ENCODE peak calls at places on chromosomes 7 and 10, in five cellular contexts. E is activated CD8-positive, alpha-beta T cell treated with anti-CD3 and anti-CD28 coated beads for 36 hours; V is NCI-H2081; L is IMR-90; G is HEK293T. O is an unnamed sample.

GRCh38 chr10:4240641-4241197 is 455.7 kb upstream of the KLF6 start:
- DNase-seq in E (no peak), V (no peak), L (peak), G (no peak), O (peak)

GRCh38 chr10:106795619-106796018 is 368.9 kb downstream of the SORCS1 start:
- DNase-seq in E (peak), V (no peak), L (no peak), G (peak), O (no peak)

GRCh38 chr7:137591444-137591843 is 247.9 kb upstream of the PTN start:
- DNase-seq in E (no peak), V (no peak), L (peak), G (no peak), O (peak)

GRCh38 chr10:117477961-117478670 is 64.4 kb upstream of the EMX2 start:
- DNase-seq in E (no peak), V (no peak), L (peak), G (peak), O (peak)

GRCh38 chr7:81725496-81726117 is 44.2 kb downstream of the HGF start:
- DNase-seq in E (no peak), V (no peak), L (peak), G (no peak), O (peak)

GRCh38 chr7:116356333-116356965 is 143.1 kb upstream of the CAV2 start:
- DNase-seq in E (no peak), V (no peak), L (no peak), G (no peak), O (no peak)

GRCh38 chr7:54960517-54960916 is 58.3 kb upstream of the EGFR start:
- DNase-seq in E (no peak), V (no peak), L (peak), G (no peak), O (peak)

GRCh38 chr7:51350195-51350896 is 33.7 kb upstream of the COBL start:
- DNase-seq in E (no peak), V (peak), L (no peak), G (peak), O (peak)

GRCh38 chr7:135930565-135931423 is 46.4 kb downstream of the MTPN start:
- DNase-seq in E (no peak), V (no peak), L (peak), G (no peak), O (peak)

GRCh38 chr10:120505056-120505455 is 48.0 kb downstream of the PLPP4 start:
- DNase-seq in E (no peak), V (no peak), L (no peak), G (no peak), O (peak)

O was measured in iris pigment epithelial cell.